ENCODE peak calls at places on chromosomes 16 and 17, in nine cellular contexts. C is ovary, K is uterus, X is body of pancreas, H is prostate gland, Q is heart left ventricle, G is right lobe of liver, D is sigmoid colon, O is endothelial cell of umbilical vein. F is an unnamed sample. For H3K36me3, the result is how much of the 10 kb centered on the place peaks cover.

GRCh38 chr16:3022697-3023414 is 886 bp downstream of the HCFC1R1 start:
- DNase-seq in C (no peak), K (peak), X (no peak), H (no peak), Q (peak), G (no peak), D (no peak), O (peak), F (peak)

GRCh38 chr17:82200743-82201497 is 11.7 kb downstream of the CCDC57 start:
- DNase-seq in C (no peak), K (no peak), X (no peak), H (no peak), Q (no peak), G (no peak), D (no peak), O (no peak), F (no peak)

GRCh38 chr16:29943846-29944669 is 17.8 kb upstream of the TMEM219 start:
- DNase-seq in C (peak), K (peak), X (peak), H (peak), Q (no peak), G (no peak), D (peak), O (peak), F (no peak)

GRCh38 chr17:51817955-51818354 is 340.6 kb downstream of the CA10 start:
- DNase-seq in C (no peak), K (no peak), X (no peak), H (no peak), Q (no peak), G (no peak), D (no peak), O (no peak), F (no peak)

GRCh38 chr17:77011173-77012011 is 129.4 kb upstream of the SEC14L1 start:
- DNase-seq in C (no peak), K (no peak), X (no peak), H (peak), Q (no peak), G (no peak), D (no peak), O (peak), F (no peak)

GRCh38 chr17:40846515-40847155 is 20.4 kb downstream of the KRT12 start:
- DNase-seq in C (no peak), K (no peak), X (no peak), H (no peak), Q (no peak), G (no peak), D (no peak), O (no peak), F (no peak)

GRCh38 chr17:65389956-65390355 is 171.5 kb downstream of the AXIN2 start:
- DNase-seq in C (no peak), K (no peak), X (no peak), H (no peak), Q (no peak), G (no peak), D (no peak), O (no peak), F (no peak)

GRCh38 chr16:2691491-2692248 is 9.3 kb downstream of the KCTD5 start:
- DNase-seq in C (no peak), K (no peak), X (peak), H (no peak), Q (peak), G (no peak), D (no peak), O (no peak), F (no peak)

GRCh38 chr17:1186214-1186820 is 6.5 kb upstream of the ABR start:
- DNase-seq in C (no peak), K (peak), X (no peak), H (no peak), Q (no peak), G (no peak), D (no peak), O (no peak), F (no peak)

GRCh38 chr17:14372905-14373559 is 72.2 kb downstream of the HS3ST3B1 start:
- DNase-seq in C (no peak), K (no peak), X (no peak), H (no peak), Q (no peak), G (peak), D (no peak), O (no peak), F (no peak)

GRCh38 chr16:8961811-8962390 is 1.8 kb downstream of the USP7 start:
- DNase-seq in C (no peak), K (no peak), X (no peak), H (no peak), Q (no peak), G (no peak), D (no peak), O (peak), F (no peak)

GRCh38 chr17:29124135-29124930 is 55.9 kb downstream of the MYO18A start:
- DNase-seq in C (no peak), K (peak), X (peak), H (no peak), Q (no peak), G (peak), D (no peak), O (peak), F (no peak)
- TF ChIP-seq CTCF in C (no peak), K (peak), X (peak), H (no peak), Q (peak), G (peak), D (peak), O (peak), F (peak)

DNA sequence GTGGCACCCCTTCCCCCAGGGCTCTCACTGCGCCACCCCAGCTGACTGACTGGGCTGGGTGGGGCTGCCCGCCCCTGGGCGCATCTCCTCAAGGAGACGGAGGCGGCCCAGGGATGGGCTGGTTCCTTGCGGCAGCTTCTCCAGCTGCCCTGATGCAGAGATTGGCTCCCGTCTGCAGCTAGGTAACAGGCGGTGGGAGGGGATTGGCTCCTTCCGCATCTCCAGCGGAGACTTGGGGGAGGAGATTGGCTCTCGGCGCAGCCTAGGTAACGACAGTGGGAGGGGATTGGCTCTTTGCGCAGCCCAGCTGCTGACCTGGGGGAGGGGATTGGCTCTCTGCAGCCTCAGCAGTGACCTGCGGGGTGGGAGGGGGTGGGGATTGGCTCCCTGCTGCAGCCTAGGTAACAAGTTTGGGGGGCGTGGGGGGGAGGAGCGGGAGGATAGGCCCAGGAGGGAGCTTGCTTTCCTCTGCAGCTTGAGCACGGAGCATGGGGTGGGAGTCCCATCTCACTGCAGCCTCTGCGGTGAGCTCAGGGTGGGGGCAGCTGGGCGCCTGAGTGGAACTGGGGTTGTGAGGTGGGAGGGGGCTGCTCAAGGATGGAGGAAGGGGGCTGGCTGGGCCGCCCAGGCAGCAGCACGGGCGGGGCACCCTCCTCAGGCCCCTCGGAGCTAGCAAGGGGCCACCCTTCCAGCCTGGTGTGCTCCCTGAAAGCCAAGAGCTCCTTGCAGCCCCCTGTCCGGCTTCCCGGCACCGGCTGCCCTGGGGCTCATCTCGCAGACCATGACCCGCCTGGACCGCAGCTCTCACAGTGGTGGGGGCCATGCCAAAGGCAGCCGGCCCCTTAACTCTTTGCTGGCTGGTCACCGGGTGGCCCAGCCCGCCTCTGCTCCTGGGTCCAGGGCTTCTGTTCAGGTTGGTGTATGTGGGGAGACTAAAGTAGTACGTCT is 6.4 kb downstream of the NFE2L1 start:
- DNase-seq in C (peak), K (peak), X (peak), H (peak), Q (peak), G (peak), D (peak), O (no peak), F (peak)
- H3K36me3 ChIP-seq in C (under half), K (under half), X (under half), H (under half), Q (half or more), G (under half), D (half or more), O (under half), F (under half)

GRCh38 chr16:84827897-84828296 is 8.1 kb downstream of the CRISPLD2 start:
- DNase-seq in C (no peak), K (no peak), X (no peak), H (no peak), Q (no peak), G (no peak), D (peak), O (no peak), F (no peak)

GRCh38 chr16:84825896-84826557 is 6.2 kb downstream of the CRISPLD2 start:
- DNase-seq in C (no peak), K (peak), X (no peak), H (no peak), Q (no peak), G (no peak), D (peak), O (no peak), F (no peak)

GRCh38 chr16:84828322-84828721 is 8.5 kb downstream of the CRISPLD2 start:
- DNase-seq in C (no peak), K (no peak), X (no peak), H (no peak), Q (no peak), G (no peak), D (no peak), O (no peak), F (no peak)

GRCh38 chr16:84826558-84826941 is 6.8 kb downstream of the CRISPLD2 start:
- DNase-seq in C (peak), K (peak), X (no peak), H (no peak), Q (peak), G (no peak), D (peak), O (no peak), F (no peak)

DNA sequence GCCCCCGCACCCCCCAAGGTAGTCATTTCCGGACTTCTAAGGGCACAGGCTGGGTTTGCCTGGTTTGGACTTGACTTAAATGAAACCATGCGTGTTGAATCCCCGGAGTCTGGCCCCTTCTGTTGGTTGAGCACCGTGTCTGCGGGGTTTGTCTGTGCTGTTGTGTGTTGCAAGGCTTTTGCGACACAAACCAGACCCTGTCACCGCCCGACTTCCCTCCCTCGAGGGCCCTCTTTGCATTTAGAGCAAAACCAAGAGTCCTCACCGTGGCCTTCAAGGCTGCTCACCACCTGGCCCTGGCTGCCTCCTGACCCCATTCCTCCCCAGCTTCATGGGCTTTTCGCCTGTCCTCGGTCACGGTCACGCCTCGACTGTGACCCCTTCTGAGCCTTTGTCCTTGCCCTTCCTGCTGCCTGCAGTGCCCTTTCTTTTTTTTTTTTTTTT is 7.4 kb downstream of the CRISPLD2 start:
- DNase-seq in C (peak), K (peak), X (no peak), H (no peak), Q (no peak), G (no peak), D (peak), O (no peak), F (peak)
- TF ChIP-seq POLR2A in C (no peak), K (no peak), X (no peak), H (no peak), Q (no peak), G (no peak), D (no peak), O (no peak), F (no peak)

DNA sequence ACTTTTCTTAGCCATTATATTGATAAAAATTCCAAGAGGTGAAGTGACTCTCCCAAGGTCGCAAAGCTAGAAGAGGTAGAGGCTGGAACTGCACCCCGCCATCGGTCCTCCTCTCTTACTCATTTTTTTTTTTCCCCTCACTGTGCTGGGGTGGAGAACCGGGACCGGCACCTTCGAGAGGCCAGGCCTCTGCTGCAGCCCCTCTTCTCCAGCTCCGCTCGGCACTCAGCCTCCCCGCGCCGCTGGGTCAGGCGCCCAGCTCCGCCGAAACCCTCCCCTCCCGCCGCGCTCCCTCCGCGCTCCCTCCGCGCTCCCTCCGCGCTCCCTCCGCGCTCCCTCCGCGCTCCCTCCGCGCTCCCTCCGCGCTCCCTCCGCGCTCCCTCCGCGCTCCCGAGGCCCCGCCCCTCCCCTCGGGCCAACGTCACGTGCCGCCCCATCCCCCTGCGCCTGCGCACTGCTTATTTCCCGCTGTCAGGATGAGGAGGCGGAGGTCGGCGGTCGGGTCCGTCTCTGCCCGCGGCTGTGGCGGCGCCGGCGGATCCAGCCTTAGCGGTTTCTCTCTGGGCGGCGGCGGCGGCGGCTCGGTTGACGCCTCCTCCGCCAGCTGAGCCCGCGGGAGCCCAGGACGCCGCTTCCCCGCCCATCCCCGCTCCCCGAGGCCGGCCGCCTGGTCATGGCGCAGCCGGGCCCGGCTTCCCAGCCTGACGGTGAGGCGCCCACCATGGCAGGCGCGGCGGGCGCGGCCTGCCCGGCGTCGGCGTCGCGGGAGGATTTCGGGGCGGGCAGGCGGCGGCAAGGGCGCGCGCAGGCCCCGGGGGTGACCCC is at the start of gene RABEP1:
- DNase-seq in C (peak), K (peak), X (peak), H (peak), Q (peak), G (peak), D (peak), O (peak), F (peak)
- TF ChIP-seq CTCF in C (no peak), K (peak), X (no peak), H (no peak), Q (peak), G (peak), D (peak), O (no peak), F (peak)

GRCh38 chr16:71915350-71915749 is 20.0 kb downstream of the IST1 start:
- DNase-seq in C (no peak), K (no peak), X (no peak), H (no peak), Q (no peak), G (no peak), D (no peak), O (peak), F (no peak)
- H3K36me3 ChIP-seq in C (under half), K (under half), X (under half), H (under half), Q (half or more), G (under half), D (under half), O (under half), F (half or more)

DNA sequence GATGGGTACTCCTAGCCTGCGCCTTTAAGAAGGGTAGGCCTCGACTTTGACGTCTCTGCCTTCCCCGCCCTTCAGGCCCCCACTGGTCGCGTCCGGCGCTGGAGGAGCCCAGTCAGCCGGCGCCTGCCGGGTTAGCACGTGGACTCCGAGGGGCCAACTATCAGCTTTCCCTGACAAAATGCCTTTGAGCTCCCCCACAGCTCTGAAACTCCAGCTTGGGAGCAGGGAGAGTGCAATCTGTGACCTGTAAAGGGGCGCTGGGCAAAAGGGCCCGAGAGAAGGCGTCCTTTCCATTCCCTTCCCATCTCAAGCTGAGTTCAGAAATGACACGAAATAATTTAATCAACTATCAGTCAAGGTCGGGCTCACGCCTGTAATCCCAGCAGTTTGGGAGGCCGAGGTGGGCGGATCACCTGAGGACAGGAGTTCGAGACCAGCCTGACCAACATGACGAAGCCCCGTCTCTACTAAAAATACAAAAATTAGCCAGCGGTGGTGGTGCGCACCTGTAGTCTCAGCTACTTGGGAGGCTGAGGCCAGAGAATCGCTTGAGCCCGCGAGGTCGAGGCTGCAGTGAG is 2.3 kb upstream of the SLC25A39 start:
- DNase-seq in C (peak), K (peak), X (peak), H (peak), Q (peak), G (peak), D (peak), O (peak), F (peak)
- TF ChIP-seq POLR2A in C (no peak), K (peak), X (no peak), H (no peak), Q (no peak), G (no peak), D (no peak), O (peak), F (no peak)

DNA sequence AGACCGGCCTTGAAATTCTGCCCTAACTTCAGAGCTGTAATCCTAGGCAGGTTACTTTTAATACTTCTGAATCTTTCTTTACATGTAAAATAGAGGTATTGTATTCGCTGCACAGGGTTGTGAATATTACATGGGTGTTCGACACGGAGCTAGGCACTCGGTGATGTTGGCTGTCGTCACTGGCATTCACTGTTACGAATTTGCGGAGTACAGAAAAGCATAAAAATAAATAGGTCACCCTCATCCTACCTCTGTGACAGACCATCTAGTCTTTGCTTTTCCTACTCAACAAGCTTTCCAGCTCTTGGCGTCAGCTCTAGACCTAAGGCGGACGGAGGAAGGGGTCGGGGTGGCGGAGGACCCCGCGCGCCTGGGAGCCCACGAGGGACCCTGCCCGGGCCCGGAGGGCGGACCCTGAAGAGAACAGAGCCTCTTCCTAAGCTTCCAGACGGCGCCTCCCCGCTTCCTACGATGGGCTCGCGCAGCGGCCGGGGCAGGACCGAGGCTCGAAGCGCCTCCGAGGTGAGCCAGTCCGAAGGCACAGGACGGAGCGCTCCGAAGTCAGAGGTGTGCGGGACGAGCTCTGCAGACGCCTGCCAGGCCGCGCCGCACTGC is 877 bp upstream of the SPG7 start:
- DNase-seq in C (no peak), K (no peak), X (no peak), H (no peak), Q (peak), G (no peak), D (no peak), O (no peak), F (no peak)
- TF ChIP-seq CTCF in C (no peak), K (no peak), X (no peak), H (no peak), Q (no peak), G (no peak), D (no peak), O (no peak), F (no peak)

GRCh38 chr16:10538583-10538982 is 41.8 kb downstream of the EMP2 start:
- DNase-seq in C (no peak), K (no peak), X (no peak), H (no peak), Q (no peak), G (no peak), D (no peak), O (no peak), F (no peak)

GRCh38 chr16:10539256-10539655 is 41.1 kb downstream of the EMP2 start:
- DNase-seq in C (no peak), K (no peak), X (no peak), H (no peak), Q (no peak), G (no peak), D (no peak), O (no peak), F (no peak)

GRCh38 chr16:10539793-10540192 is 40.6 kb downstream of the EMP2 start:
- DNase-seq in C (no peak), K (no peak), X (no peak), H (no peak), Q (no peak), G (no peak), D (no peak), O (no peak), F (no peak)

GRCh38 chr16:10543231-10543630 is 37.2 kb downstream of the EMP2 start:
- DNase-seq in C (no peak), K (no peak), X (no peak), H (no peak), Q (no peak), G (no peak), D (no peak), O (no peak), F (no peak)

GRCh38 chr16:10541396-10541795 is 39.0 kb downstream of the EMP2 start:
- DNase-seq in C (peak), K (no peak), X (no peak), H (no peak), Q (no peak), G (no peak), D (peak), O (no peak), F (no peak)
- H3K36me3 ChIP-seq in C (under half), K (under half), X (under half), H (under half), Q (half or more), G (half or more), D (half or more), O (under half), F (under half)

GRCh38 chr17:46770818-46771600 is 47.5 kb downstream of the WNT3 start:
- DNase-seq in C (peak), K (peak), X (peak), H (no peak), Q (peak), G (no peak), D (no peak), O (peak), F (peak)
- TF ChIP-seq POLR2A in C (no peak), K (no peak), X (peak), H (no peak), Q (peak), G (peak), D (no peak), O (no peak), F (no peak)

F was measured in spleen.